ENCODE peak calls at places on chromosomes 6 and 20, in four cellular contexts. M is mammary epithelial cell, R is uterus, K is adrenal gland. X is an unnamed sample. For H3K9me3 and H3K36me3, the result is how much of the 10 kb centered on the place peaks cover.

GRCh38 chr6:164099535-164099982 is 685.0 kb downstream of the QKI start:
- DNase-seq in M (no peak), R (no peak), K (peak), X (no peak)

GRCh38 chr20:539236-539635 is 4.4 kb downstream of the CSNK2A1 start:
- DNase-seq in M (no peak), R (no peak), K (no peak), X (no peak)

GRCh38 chr20:1209447-1210387 is 6.5 kb downstream of the C20orf202 start:
- DNase-seq in M (no peak), R (no peak), K (no peak), X (no peak)

GRCh38 chr6:161076211-161076677 is 84.7 kb downstream of the MAP3K4 start:
- DNase-seq in M (no peak), R (no peak), K (no peak), X (no peak)

GRCh38 chr6:158040051-158040803 is 58.6 kb downstream of the SYNJ2 start:
- DNase-seq in M (peak), R (peak), K (peak), X (peak)

GRCh38 chr6:7541175-7542064 is at the start of gene DSP:
- DNase-seq in M (peak), R (no peak), K (peak), X (peak)

GRCh38 chr6:146111864-146112263 is 83.0 kb downstream of the GRM1 start:
- DNase-seq in M (peak), R (no peak), K (no peak), X (no peak)

GRCh38 chr6:123913858-123914257 is 110.2 kb downstream of the NKAIN2 start:
- DNase-seq in M (peak), R (no peak), K (no peak), X (no peak)

GRCh38 chr20:47380481-47380880 is 24.0 kb upstream of the ZMYND8 start:
- DNase-seq in M (no peak), R (no peak), K (no peak), X (no peak)

GRCh38 chr6:33412140-33413009 is 1.6 kb downstream of the PHF1 start:
- DNase-seq in M (no peak), R (no peak), K (peak), X (no peak)

GRCh38 chr6:43983191-43983590 is 144.1 kb downstream of the MRPL14 start:
- DNase-seq in M (no peak), R (no peak), K (no peak), X (no peak)

GRCh38 chr20:63552481-63553249 is 1.3 kb upstream of the FNDC11 start:
- DNase-seq in M (peak), R (no peak), K (no peak), X (no peak)
- H3K4me3 ChIP-seq in M (no peak), R (no peak), K (no peak), X (no peak)

GRCh38 chr20:59736366-59736765 is 132.0 kb downstream of the PHACTR3 start:
- DNase-seq in M (no peak), R (no peak), K (no peak), X (no peak)
- H3K9me3 ChIP-seq in M (under half), R (under half), K (under half), X (under half)

GRCh38 chr20:13422637-13423036 is 201.6 kb downstream of the ISM1 start:
- DNase-seq in M (peak), R (no peak), K (no peak), X (no peak)

GRCh38 chr20:13420625-13421024 is 199.6 kb downstream of the ISM1 start:
- DNase-seq in M (no peak), R (no peak), K (no peak), X (no peak)

GRCh38 chr20:13416531-13416930 is 195.5 kb downstream of the ISM1 start:
- DNase-seq in M (no peak), R (no peak), K (no peak), X (no peak)

GRCh38 chr20:13419445-13419844 is 198.4 kb downstream of the ISM1 start:
- DNase-seq in M (no peak), R (no peak), K (no peak), X (no peak)

DNA sequence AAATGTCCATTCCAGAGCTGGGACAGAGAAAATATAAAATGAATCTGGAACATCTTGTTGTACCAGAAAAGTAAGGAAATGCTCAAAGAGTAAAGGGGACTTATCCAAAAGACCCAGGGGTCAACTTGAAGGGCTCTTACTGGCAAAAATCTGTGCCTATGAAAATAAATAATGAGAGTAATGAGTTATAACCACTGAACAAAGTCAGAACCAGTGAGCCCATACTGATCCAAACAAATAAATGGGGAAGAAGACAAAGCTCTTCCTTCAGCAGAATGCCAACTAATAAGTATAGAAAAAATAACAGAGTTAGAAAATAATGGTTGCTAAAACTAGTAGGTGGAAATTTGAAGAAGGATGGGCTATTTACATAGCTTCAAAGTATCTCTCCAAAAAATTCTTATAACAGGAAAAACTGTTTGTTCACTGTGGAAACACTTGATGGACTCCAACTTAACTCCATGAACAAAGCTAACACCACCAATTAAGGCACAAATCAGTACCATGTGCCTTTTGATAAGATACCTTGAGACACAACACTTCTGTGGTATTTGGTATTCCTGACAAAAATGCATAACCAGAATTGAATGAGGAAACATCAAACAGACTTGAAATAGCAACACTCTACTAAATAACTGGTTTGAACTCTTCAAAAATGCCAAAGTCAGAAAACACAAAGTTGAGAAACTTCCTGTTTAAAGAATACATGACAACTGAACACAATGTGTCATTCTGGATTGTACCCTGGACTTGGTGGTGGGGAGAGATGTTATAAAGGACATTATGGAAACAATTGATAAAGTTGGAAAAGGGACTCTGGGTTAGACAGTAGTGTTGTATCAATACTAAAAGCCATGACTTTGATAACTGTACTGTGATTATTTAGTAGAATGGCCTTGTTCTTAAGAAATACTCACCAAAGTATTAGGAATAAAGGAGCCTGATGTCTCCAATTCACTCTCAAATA is 197.5 kb downstream of the ISM1 start:
- DNase-seq in M (no peak), R (no peak), K (no peak), X (no peak)
- H3K36me3 ChIP-seq in M (under half), R (under half), K (under half), X (under half)

DNA sequence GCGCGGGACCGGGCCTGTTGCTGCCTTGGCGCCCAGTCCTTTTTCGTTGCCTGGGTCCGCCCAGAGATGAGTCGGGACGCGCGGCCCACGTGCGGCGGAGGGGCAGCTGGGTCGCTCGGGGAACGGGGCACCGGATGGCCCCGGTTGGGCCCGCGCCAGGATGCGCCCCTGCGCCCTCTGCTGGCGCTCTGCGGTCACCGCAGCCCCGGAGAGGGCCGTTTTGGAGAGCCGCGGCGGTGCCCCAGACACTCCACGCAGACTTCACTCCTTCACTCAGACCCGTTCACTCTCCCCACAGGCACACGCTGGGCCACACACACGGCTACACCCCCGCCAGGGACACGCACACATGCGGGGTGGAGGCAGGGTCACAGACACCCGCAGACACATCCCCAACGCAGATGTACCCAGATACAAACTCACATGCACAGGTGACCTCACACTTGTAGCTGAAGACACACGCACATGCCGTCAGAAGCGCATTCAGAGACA is 38.8 kb downstream of the SRC start:
- DNase-seq in M (peak), R (peak), K (peak), X (peak)
- H3K4me3 ChIP-seq in M (no peak), R (peak), K (no peak), X (no peak)

GRCh38 chr6:3090013-3090412 is 21.7 kb downstream of the RIPK1 start:
- DNase-seq in M (no peak), R (no peak), K (no peak), X (no peak)
- H3K9me3 ChIP-seq in M (under half), R (under half), K (under half), X (under half)

GRCh38 chr6:2781685-2782355 is 16.6 kb downstream of the WRNIP1 start:
- DNase-seq in M (no peak), R (no peak), K (no peak), X (no peak)
- H3K36me3 ChIP-seq in M (under half), R (under half), K (under half), X (under half)

GRCh38 chr6:16836186-16836981 is 75.1 kb upstream of the ATXN1 start:
- DNase-seq in M (no peak), R (no peak), K (no peak), X (no peak)
- H3K4me3 ChIP-seq in M (no peak), R (no peak), K (no peak), X (peak)